ENCODE peak calls at places on chromosome 12, in four cellular contexts. E is HepG2, Q is GM12878, H is H1. U is an unnamed sample.

GRCh38 chr12:96015672-96016071 is 19.5 kb upstream of the HAL start:
- DNase-seq in E (no peak), Q (no peak), H (no peak), U (no peak)

GRCh38 chr12:89529738-89530137 is 3.9 kb upstream of the POC1B start:
- DNase-seq in E (peak), Q (peak), H (no peak), U (no peak)

GRCh38 chr12:68478516-68479260 is 132.0 kb upstream of the RAP1B start:
- DNase-seq in E (no peak), Q (no peak), H (no peak), U (no peak)

GRCh38 chr12:115700896-115701465 is 576.5 kb downstream of the MED13L start:
- DNase-seq in E (no peak), Q (no peak), H (no peak), U (no peak)

GRCh38 chr12:117052386-117053049 is 46.7 kb downstream of the TESC start:
- DNase-seq in E (no peak), Q (no peak), H (no peak), U (no peak)

GRCh38 chr12:44689587-44689986 is 186.5 kb downstream of the NELL2 start:
- DNase-seq in E (no peak), Q (no peak), H (no peak), U (no peak)

GRCh38 chr12:29050503-29050902 is 98.6 kb upstream of the FAR2 start:
- DNase-seq in E (no peak), Q (no peak), H (no peak), U (no peak)

GRCh38 chr12:120874547-120875245 is 29.5 kb downstream of the SPPL3 start:
- DNase-seq in E (no peak), Q (no peak), H (no peak), U (no peak)

GRCh38 chr12:111330800-111331752 is 37.8 kb downstream of the PHETA1 start:
- DNase-seq in E (peak), Q (no peak), H (no peak), U (peak)

GRCh38 chr12:46386360-46386867 is 13.8 kb upstream of the SLC38A2 start:
- DNase-seq in E (peak), Q (no peak), H (no peak), U (no peak)

GRCh38 chr12:118344829-118345228 is 27.9 kb downstream of the TAOK3 start:
- DNase-seq in E (no peak), Q (no peak), H (no peak), U (no peak)

GRCh38 chr12:120639771-120640721 is at the start of gene CABP1:
- DNase-seq in E (peak), Q (no peak), H (peak), U (no peak)

GRCh38 chr12:6234214-6234613 is 34.0 kb downstream of the CD9 start:
- DNase-seq in E (no peak), Q (no peak), H (no peak), U (no peak)

GRCh38 chr12:20097561-20097960 is 270.8 kb upstream of the PDE3A start:
- DNase-seq in E (no peak), Q (peak), H (no peak), U (no peak)

GRCh38 chr12:27960822-27961221 is 11.7 kb downstream of the PTHLH start:
- DNase-seq in E (no peak), Q (no peak), H (no peak), U (no peak)
- TF ChIP-seq SRF in E (no peak), Q (no peak), H (no peak), U (no peak)

GRCh38 chr12:91574975-91575374 is 392.4 kb upstream of the DCN start:
- DNase-seq in E (no peak), Q (no peak), H (no peak), U (no peak)

GRCh38 chr12:91579516-91580263 is 397.1 kb upstream of the DCN start:
- DNase-seq in E (no peak), Q (no peak), H (no peak), U (no peak)

GRCh38 chr12:91575631-91576030 is 393.0 kb upstream of the DCN start:
- DNase-seq in E (no peak), Q (no peak), H (no peak), U (no peak)

GRCh38 chr12:91576432-91576831 is 393.8 kb upstream of the DCN start:
- DNase-seq in E (no peak), Q (no peak), H (no peak), U (no peak)

DNA sequence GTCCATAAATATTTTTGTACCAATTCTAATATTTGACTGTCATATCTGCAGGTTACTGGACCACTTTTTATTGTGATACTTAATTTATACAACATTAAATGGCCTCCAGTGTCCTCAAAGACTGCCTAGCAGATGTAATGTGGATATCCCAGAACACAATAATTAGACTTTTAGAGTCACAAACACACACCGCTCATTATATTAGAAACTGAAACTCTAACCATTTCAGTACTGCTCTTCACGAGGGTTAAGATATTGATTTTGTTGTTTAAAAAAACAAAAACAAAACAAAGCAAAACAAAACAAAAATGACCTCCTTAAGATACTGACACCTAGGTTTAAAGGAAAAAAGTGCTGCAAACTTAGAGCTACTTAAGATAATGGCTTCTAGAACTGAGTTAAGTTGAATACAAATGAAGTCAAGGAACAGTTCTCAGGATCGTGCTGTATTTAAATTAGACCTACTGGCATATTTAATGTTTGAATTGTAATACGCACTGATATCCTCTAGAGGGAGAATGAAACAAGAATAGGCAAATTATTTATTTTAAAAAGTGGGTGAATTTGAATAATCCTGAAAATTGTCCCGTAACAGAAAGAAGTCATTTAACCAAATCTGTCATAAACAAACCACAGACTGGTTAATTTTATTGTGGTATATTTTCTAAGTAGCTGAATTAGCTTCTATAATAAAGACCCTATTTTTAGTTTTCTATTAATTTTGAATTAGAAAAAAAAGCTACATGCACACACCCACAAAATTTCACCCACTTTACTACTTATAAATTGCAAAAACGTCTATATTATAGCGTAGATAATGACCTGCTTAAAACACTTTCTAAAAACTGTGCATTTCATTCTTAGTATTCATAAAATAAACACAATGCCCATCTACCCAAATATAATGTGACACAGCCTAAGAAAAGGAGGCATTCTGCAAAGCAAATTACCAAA is 395.2 kb upstream of the DCN start:
- DNase-seq in E (no peak), Q (no peak), H (no peak), U (peak)
- TF ChIP-seq SRF in E (no peak), Q (no peak), H (no peak), U (no peak)

GRCh38 chr12:53098354-53098981 is 1.0 kb downstream of the IGFBP6 start:
- DNase-seq in E (no peak), Q (no peak), H (no peak), U (peak)
- TF ChIP-seq SRF in E (no peak), Q (no peak), H (no peak), U (no peak)

GRCh38 chr12:130424858-130425697 is 87.4 kb downstream of the PIWIL1 start:
- DNase-seq in E (no peak), Q (no peak), H (peak), U (no peak)

GRCh38 chr12:130423991-130424857 is 86.5 kb downstream of the PIWIL1 start:
- DNase-seq in E (no peak), Q (no peak), H (peak), U (no peak)

GRCh38 chr12:130427381-130427887 is 89.7 kb downstream of the PIWIL1 start:
- DNase-seq in E (no peak), Q (no peak), H (peak), U (no peak)

GRCh38 chr12:130428116-130428515 is 90.4 kb downstream of the PIWIL1 start:
- DNase-seq in E (no peak), Q (no peak), H (peak), U (no peak)

GRCh38 chr12:130425698-130426245 is 88.1 kb downstream of the PIWIL1 start:
- DNase-seq in E (no peak), Q (no peak), H (peak), U (no peak)
- TF ChIP-seq SRF in E (no peak), Q (no peak), H (no peak), U (no peak)

U was measured in HCT116.